ENCODE peak calls at places on chromosome 19, in four cellular contexts. S is lower lobe of right lung, Z is testis, K is left ventricle myocardium inferior. J is an unnamed sample.

GRCh38 chr19:16801599-16801998 is 27.6 kb upstream of the SIN3B start:
- DNase-seq in Z (no peak), K (no peak), S (no peak), J (no peak)

GRCh38 chr19:3851254-3852176 is 17.3 kb downstream of the ZFR2 start:
- DNase-seq in K (no peak), Z (no peak), S (no peak), J (no peak)

GRCh38 chr19:956747-957451 is 27.2 kb upstream of the WDR18 start:
- DNase-seq in S (no peak), K (no peak), Z (no peak), J (no peak)

GRCh38 chr19:17341386-17341785 is 4.0 kb downstream of the GTPBP3 start:
- DNase-seq in S (no peak), K (no peak), Z (no peak), J (no peak)

GRCh38 chr19:55466246-55466614 is 1.7 kb upstream of the C19orf85 start:
- DNase-seq in S (no peak), K (no peak), Z (no peak), J (no peak)

GRCh38 chr19:51690359-51691121 is 2.6 kb upstream of the SPACA6 start:
- DNase-seq in Z (peak), S (peak), K (peak), J (no peak)

GRCh38 chr19:21568816-21569496 is 63.6 kb downstream of the ZNF429 start:
- DNase-seq in K (peak), S (peak), Z (peak), J (peak)

GRCh38 chr19:2800506-2800905 is 15.2 kb downstream of the THOP1 start:
- DNase-seq in S (no peak), K (peak), Z (no peak), J (no peak)

GRCh38 chr19:47633516-47633915 is 24.6 kb downstream of the BICRA start:
- DNase-seq in S (no peak), Z (no peak), K (no peak), J (no peak)

GRCh38 chr19:5632657-5633056 is 9.8 kb downstream of the SAFB start:
- DNase-seq in K (no peak), S (no peak), Z (no peak), J (no peak)

GRCh38 chr19:18700501-18701249 is 17.2 kb downstream of the CRTC1 start:
- DNase-seq in S (peak), K (peak), Z (peak), J (peak)

GRCh38 chr19:4606921-4607678 is 32.2 kb upstream of the TNFAIP8L1 start:
- DNase-seq in S (no peak), K (peak), Z (peak), J (no peak)

GRCh38 chr19:35033067-35034004 is 3.1 kb downstream of the SCN1B start:
- DNase-seq in S (no peak), Z (no peak), K (no peak), J (no peak)

GRCh38 chr19:1252818-1253513 is 4.6 kb downstream of the MIDN start:
- DNase-seq in K (peak), S (peak), Z (peak), J (peak)

GRCh38 chr19:47512183-47512947 is 2.5 kb downstream of the NAPA start:
- DNase-seq in S (peak), K (no peak), Z (peak), J (no peak)

GRCh38 chr19:9566729-9567128 is 17.6 kb downstream of the ZNF121 start:
- DNase-seq in Z (no peak), K (no peak), S (no peak), J (no peak)

GRCh38 chr19:42309686-42310085 is 3.4 kb upstream of the TMEM145 start:
- DNase-seq in S (no peak), K (no peak), Z (no peak), J (no peak)

GRCh38 chr19:58466089-58466759 is 656 bp upstream of the ZNF324 start:
- DNase-seq in S (no peak), K (no peak), Z (no peak), J (no peak)

GRCh38 chr19:36460046-36460445 is 29.3 kb downstream of the ZNF566 start:
- DNase-seq in S (no peak), Z (no peak), K (no peak), J (no peak)

GRCh38 chr19:9863759-9864158 is 28.6 kb downstream of the PIN1 start:
- DNase-seq in S (no peak), K (no peak), Z (no peak), J (no peak)

GRCh38 chr19:38030681-38031422 is 123.8 kb downstream of the SIPA1L3 start:
- DNase-seq in Z (no peak), S (no peak), K (no peak), J (no peak)

GRCh38 chr19:35856546-35857149 is at the start of gene KIRREL2:
- DNase-seq in S (no peak), K (no peak), Z (no peak), J (no peak)

GRCh38 chr19:3112375-3113099 is 18.4 kb downstream of the GNA11 start:
- DNase-seq in S (no peak), Z (no peak), K (no peak), J (no peak)

GRCh38 chr19:18193388-18194207 is 580 bp downstream of the MPV17L2 start:
- DNase-seq in S (no peak), K (no peak), Z (peak), J (no peak)

GRCh38 chr19:36775768-36776167 is 3.2 kb upstream of the ZNF850 start:
- DNase-seq in K (peak), S (no peak), Z (peak), J (no peak)

GRCh38 chr19:57271280-57271679 is 9.0 kb upstream of the ZNF460 start:
- DNase-seq in K (no peak), Z (no peak), S (no peak), J (no peak)

GRCh38 chr19:2223959-2224358 is 12.2 kb downstream of the PLEKHJ1 start:
- DNase-seq in Z (no peak), K (no peak), S (no peak), J (no peak)

GRCh38 chr19:17538684-17539287 is 16.7 kb upstream of the COLGALT1 start:
- DNase-seq in Z (no peak), K (no peak), S (no peak), J (no peak)

GRCh38 chr19:2424686-2425621 is 2.4 kb downstream of the TIMM13 start:
- DNase-seq in Z (peak), K (peak), S (no peak), J (no peak)

GRCh38 chr19:7894612-7895309 is 6.5 kb downstream of the LRRC8E start:
- DNase-seq in S (peak), Z (no peak), K (no peak), J (no peak)

GRCh38 chr19:35975608-35976214 is 19.3 kb upstream of the SDHAF1 start:
- DNase-seq in S (no peak), K (no peak), Z (no peak), J (no peak)

GRCh38 chr19:43755256-43755801 is 567 bp upstream of the SMG9 start:
- DNase-seq in Z (peak), K (peak), S (peak), J (peak)

GRCh38 chr19:56155124-56155687 is 14.1 kb downstream of the ZNF444 start:
- DNase-seq in K (no peak), Z (peak), S (no peak), J (no peak)

GRCh38 chr19:31525610-31526147 is 176.4 kb upstream of the TSHZ3 start:
- DNase-seq in K (no peak), Z (no peak), S (no peak), J (no peak)

GRCh38 chr19:6739884-6740588 is 556 bp downstream of the TRIP10 start:
- DNase-seq in Z (no peak), K (peak), S (peak), J (no peak)

GRCh38 chr19:7395360-7395781 is 46.6 kb downstream of the ARHGEF18 start:
- DNase-seq in K (no peak), S (no peak), Z (peak), J (no peak)

GRCh38 chr19:8697671-8698432 is 743 bp downstream of the ACTL9 start:
- DNase-seq in S (no peak), K (no peak), Z (no peak), J (no peak)

GRCh38 chr19:48329167-48329891 is 4.0 kb downstream of the EMP3 start:
- DNase-seq in S (no peak), Z (no peak), K (no peak), J (no peak)

GRCh38 chr19:55372316-55373081 is 2.2 kb upstream of the IL11 start:
- DNase-seq in K (no peak), S (no peak), Z (no peak), J (no peak)

GRCh38 chr19:46144756-46145155 is 3.3 kb upstream of the IGFL2 start:
- DNase-seq in S (no peak), K (no peak), Z (no peak), J (no peak)

GRCh38 chr19:46147791-46148288 is at the start of gene IGFL2:
- DNase-seq in K (no peak), S (no peak), Z (no peak), J (no peak)

GRCh38 chr19:46150606-46151005 is 2.6 kb downstream of the IGFL2 start:
- DNase-seq in S (no peak), Z (no peak), K (no peak), J (no peak)

GRCh38 chr19:46142294-46142693 is 5.7 kb upstream of the IGFL2 start:
- DNase-seq in K (no peak), S (no peak), Z (no peak), J (no peak)

GRCh38 chr19:46147166-46147740 is 785 bp upstream of the IGFL2 start:
- DNase-seq in Z (no peak), K (no peak), S (no peak), J (no peak)
- TF ChIP-seq CTCF in Z (no peak), K (no peak), S (no peak), J (no peak)

GRCh38 chr19:13152854-13153626 is 2.8 kb downstream of the IER2 start:
- DNase-seq in Z (peak), K (peak), S (peak), J (peak)
- TF ChIP-seq CTCF in Z (no peak), K (peak), S (no peak), J (no peak)

GRCh38 chr19:39843919-39844793 is 2.0 kb downstream of the FBL start:
- DNase-seq in S (no peak), K (no peak), Z (no peak), J (no peak)

GRCh38 chr19:39846678-39847486 is 703 bp upstream of the FBL start:
- DNase-seq in Z (no peak), K (no peak), S (no peak), J (no peak)

GRCh38 chr19:39846176-39846677 is at the start of gene FBL:
- DNase-seq in S (peak), Z (peak), K (peak), J (peak)

GRCh38 chr19:39845621-39846175 is 481 bp downstream of the FBL start:
- DNase-seq in S (no peak), K (no peak), Z (no peak), J (no peak)

GRCh38 chr19:39845172-39845571 is 1.0 kb downstream of the FBL start:
- DNase-seq in K (no peak), Z (no peak), S (no peak), J (no peak)
- TF ChIP-seq CTCF in K (no peak), Z (no peak), S (no peak), J (no peak)

GRCh38 chr19:29934257-29934656 is 7.8 kb upstream of the URI1 start:
- DNase-seq in S (no peak), Z (no peak), K (no peak), J (no peak)
- TF ChIP-seq CTCF in S (no peak), Z (no peak), K (no peak), J (no peak)

GRCh38 chr19:11480927-11481776 is at the start of gene ELAVL3:
- DNase-seq in K (no peak), S (no peak), Z (no peak), J (no peak)
- TF ChIP-seq CTCF in K (peak), S (no peak), Z (no peak), J (no peak)

GRCh38 chr19:40862333-40862732 is 12.1 kb upstream of the CYP2A6 start:
- DNase-seq in Z (no peak), S (no peak), K (no peak), J (no peak)
- TF ChIP-seq CTCF in Z (no peak), S (no peak), K (no peak), J (no peak)

GRCh38 chr19:15475611-15476010 is 3.7 kb downstream of the PGLYRP2 start:
- DNase-seq in K (no peak), Z (no peak), S (no peak), J (no peak)

GRCh38 chr19:15476334-15476733 is 3.0 kb downstream of the PGLYRP2 start:
- DNase-seq in Z (no peak), S (no peak), K (no peak), J (no peak)

GRCh38 chr19:15475169-15475568 is 4.1 kb downstream of the PGLYRP2 start:
- DNase-seq in Z (no peak), S (no peak), K (no peak), J (no peak)

GRCh38 chr19:15479391-15480345 is at the start of gene PGLYRP2:
- DNase-seq in K (no peak), S (peak), Z (peak), J (no peak)
- TF ChIP-seq CTCF in K (peak), S (peak), Z (no peak), J (peak)

DNA sequence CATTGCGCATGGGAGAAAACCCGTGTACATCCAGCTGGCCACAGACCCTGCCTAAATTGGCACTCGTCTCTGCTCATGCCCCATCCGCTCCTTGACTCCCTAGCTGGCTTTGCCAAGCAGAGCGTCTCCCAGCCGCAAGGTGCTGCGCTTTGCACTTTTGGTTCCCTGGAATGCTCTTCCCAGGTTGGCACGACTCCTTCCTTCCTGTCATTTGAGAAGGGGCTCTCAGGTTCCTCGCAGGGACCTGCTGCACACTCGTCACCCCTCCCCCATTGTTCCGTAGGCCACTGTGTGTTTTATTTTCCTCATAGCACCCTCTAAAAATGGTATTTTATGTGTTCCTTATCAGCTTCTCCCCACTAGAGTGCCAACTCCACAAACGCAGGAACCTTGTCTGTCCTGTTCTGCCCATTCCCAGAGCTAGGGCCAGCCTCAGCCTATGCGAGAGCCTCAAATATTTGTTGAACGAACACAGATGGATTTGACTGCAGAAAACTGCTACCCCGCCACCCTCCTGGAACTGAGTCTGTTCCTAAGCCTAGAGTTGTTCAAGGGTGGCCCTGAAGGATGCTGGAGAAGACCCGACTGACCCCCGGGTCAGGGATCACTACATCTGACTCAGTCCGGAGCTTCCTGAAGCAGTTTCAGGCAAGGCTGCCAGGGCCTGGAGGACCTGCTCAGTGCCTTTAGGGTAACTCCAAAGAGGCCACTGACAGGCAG is 8.4 kb upstream of the CEBPA start:
- DNase-seq in Z (no peak), S (peak), K (no peak), J (no peak)
- TF ChIP-seq CTCF in Z (no peak), S (no peak), K (no peak), J (no peak)

J was measured in tibial artery.